ENCODE peak calls at places on chromosomes 4 and X, in ten cellular contexts. H, G, O, I, Q, T, S, K, N and M are unnamed samples.

GRCh38 chrX:13906103-13906502 is 89.2 kb upstream of the GPM6B start:
- DNase-seq in I (peak), K (no peak), T (no peak), O (no peak), H (no peak), Q (no peak), S (no peak), G (no peak), N (no peak), M (no peak)

GRCh38 chrX:19846995-19847790 is 40.2 kb downstream of the SH3KBP1 start:
- DNase-seq in Q (no peak), G (no peak), T (no peak), I (no peak), O (no peak), H (no peak), N (no peak), K (no peak), S (peak), M (no peak)

GRCh38 chrX:24259544-24260240 is 54.2 kb downstream of the SUPT20HL2 start:
- DNase-seq in K (peak), S (peak), O (no peak), Q (peak), H (no peak), I (peak), N (peak), T (peak), G (peak), M (no peak)

GRCh38 chrX:105975382-105975781 is 63.1 kb downstream of the SERPINA7 start:
- DNase-seq in H (no peak), G (no peak), T (no peak), O (no peak), N (no peak), I (no peak), K (peak), S (no peak), Q (no peak), M (no peak)

GRCh38 chrX:131746491-131746968 is 202.7 kb downstream of the OR13H1 start:
- DNase-seq in I (peak), Q (peak), O (peak), G (peak), H (peak), N (no peak), K (peak), S (peak), T (no peak), M (peak)

GRCh38 chr4:113049421-113050355 is at the start of gene ANK2:
- DNase-seq in G (no peak), O (no peak), H (peak), N (peak), S (no peak), I (peak), T (peak), K (peak), Q (no peak), M (no peak)

GRCh38 chr4:54228064-54228527 is 997 bp upstream of the PDGFRA start:
- DNase-seq in T (peak), I (no peak), S (peak), N (no peak), K (peak), G (peak), O (peak), Q (peak), H (peak), M (peak)

GRCh38 chrX:145817299-145817665 is 347 bp upstream of the SLITRK2 start:
- DNase-seq in Q (no peak), K (no peak), T (no peak), I (peak), H (no peak), O (peak), S (peak), N (no peak), G (no peak), M (no peak)

GRCh38 chrX:9528498-9528897 is 63.6 kb downstream of the TBL1X start:
- DNase-seq in K (no peak), S (no peak), O (no peak), G (no peak), I (no peak), T (no peak), H (no peak), Q (no peak), N (no peak), M (no peak)

GRCh38 chrX:68018248-68019203 is 414.8 kb downstream of the OPHN1 start:
- DNase-seq in G (no peak), K (peak), N (peak), O (no peak), Q (no peak), S (no peak), I (no peak), T (peak), H (no peak), M (no peak)

GRCh38 chrX:2628751-2629315 is 62.3 kb upstream of the CD99 start:
- DNase-seq in T (no peak), K (no peak), I (no peak), Q (no peak), O (no peak), H (no peak), S (no peak), G (no peak), N (no peak), M (no peak)

GRCh38 chr4:5037553-5038551 is 13.4 kb upstream of the STK32B start:
- DNase-seq in O (no peak), K (no peak), G (no peak), S (peak), Q (peak), H (no peak), N (no peak), I (peak), T (no peak), M (no peak)

GRCh38 chr4:3615386-3616286 is 83.4 kb upstream of the LRPAP1 start:
- DNase-seq in O (no peak), K (no peak), T (no peak), S (no peak), H (no peak), Q (no peak), G (no peak), I (no peak), N (no peak), M (peak)

GRCh38 chr4:10079951-10080873 is 36.4 kb downstream of the WDR1 start:
- DNase-seq in H (no peak), O (peak), Q (peak), S (no peak), N (no peak), K (no peak), T (no peak), G (no peak), I (no peak), M (no peak)

GRCh38 chrX:133215747-133216146 is 2.4 kb downstream of the TFDP3 start:
- DNase-seq in G (no peak), I (no peak), S (peak), K (peak), T (peak), H (no peak), Q (no peak), N (no peak), O (no peak), M (no peak)

GRCh38 chr4:42594880-42595279 is 62.0 kb downstream of the ATP8A1 start:
- DNase-seq in G (no peak), S (no peak), I (no peak), T (no peak), N (no peak), Q (no peak), K (no peak), O (no peak), H (no peak), M (no peak)

GRCh38 chr4:182089326-182089725 is 153.9 kb upstream of the TENM3 start:
- DNase-seq in K (no peak), G (no peak), N (no peak), O (no peak), S (no peak), T (no peak), Q (no peak), I (no peak), H (no peak), M (no peak)

GRCh38 chr4:127506283-127506682 is 126.5 kb upstream of the INTU start:
- DNase-seq in S (no peak), O (no peak), N (no peak), G (peak), Q (no peak), T (no peak), I (no peak), K (no peak), H (no peak), M (no peak)

GRCh38 chrX:31314921-31315320 is 243.1 kb upstream of the FTHL17 start:
- DNase-seq in I (no peak), K (no peak), G (peak), O (no peak), S (peak), T (no peak), H (no peak), Q (no peak), N (no peak), M (no peak)

GRCh38 chr4:65825121-65825520 is 154.8 kb upstream of the EPHA5 start:
- DNase-seq in S (peak), G (no peak), I (no peak), O (no peak), N (no peak), H (no peak), T (no peak), K (no peak), Q (no peak), M (no peak)

GRCh38 chr4:137909910-137910309 is 332.2 kb downstream of the SLC7A11 start:
- DNase-seq in T (no peak), O (peak), K (no peak), H (no peak), G (no peak), S (peak), I (no peak), N (peak), Q (no peak), M (no peak)

GRCh38 chrX:153643431-153644351 is 3.3 kb upstream of the DUSP9 start:
- DNase-seq in K (no peak), I (no peak), G (no peak), H (no peak), O (peak), S (no peak), T (no peak), N (no peak), Q (peak), M (peak)

GRCh38 chr4:38990241-38990640 is 42.0 kb downstream of the TMEM156 start:
- DNase-seq in S (no peak), I (no peak), O (no peak), Q (no peak), K (no peak), T (no peak), G (no peak), N (no peak), H (no peak), M (no peak)

GRCh38 chrX:65582450-65583082 is 48.0 kb upstream of the LAS1L start:
- DNase-seq in O (no peak), K (no peak), T (no peak), Q (no peak), N (no peak), S (no peak), H (no peak), I (no peak), G (no peak), M (no peak)

GRCh38 chr4:108036252-108036651 is 46.6 kb downstream of the HADH start:
- DNase-seq in O (no peak), N (no peak), H (no peak), I (no peak), Q (no peak), S (no peak), K (no peak), T (no peak), G (no peak), M (no peak)